ENCODE peak calls at places on chromosome 7, in ten cellular contexts. X is HEK293T, U is NCI-H1694, E is gastrocnemius medialis, D is IMR-90, P is A549, G is mammary epithelial cell, F is CD14-positive monocyte, K is NCI-H1105, M is stomach. H is an unnamed sample.

GRCh38 chr7:1106063-1106782 is 18.3 kb downstream of the GPER1 start:
- DNase-seq in X (no peak), U (no peak), E (no peak), D (no peak), P (no peak), G (no peak), F (no peak), K (no peak), M (no peak), H (no peak)

GRCh38 chr7:41438919-41439882 is 263.7 kb downstream of the INHBA start:
- DNase-seq in X (no peak), U (no peak), E (no peak), D (no peak), P (no peak), G (no peak), F (no peak), K (no peak), M (no peak), H (no peak)

GRCh38 chr7:124033093-124033806 is 383 bp upstream of the TMEM229A start:
- DNase-seq in X (peak), U (no peak), E (no peak), D (no peak), P (no peak), G (no peak), F (no peak), K (peak), M (peak), H (peak)

GRCh38 chr7:25090374-25090773 is 34.7 kb downstream of the CYCS start:
- DNase-seq in X (no peak), U (no peak), E (no peak), D (no peak), P (no peak), G (no peak), F (no peak), K (no peak), M (no peak), H (no peak)

GRCh38 chr7:4849390-4849789 is 12.4 kb downstream of the PAPOLB start:
- DNase-seq in X (no peak), U (no peak), E (no peak), D (peak), P (peak), G (peak), F (no peak), K (no peak), M (no peak), H (peak)

GRCh38 chr7:150842716-150843115 is 9.6 kb upstream of the AOC1 start:
- DNase-seq in X (no peak), U (no peak), E (no peak), D (no peak), P (no peak), G (no peak), F (no peak), K (no peak), M (no peak), H (no peak)

GRCh38 chr7:95317546-95317945 is 6.8 kb downstream of the PON1 start:
- DNase-seq in X (no peak), U (no peak), E (no peak), D (no peak), P (no peak), G (no peak), F (no peak), K (no peak), M (no peak), H (peak)

GRCh38 chr7:111750878-111751277 is 188.6 kb upstream of the IMMP2L start:
- DNase-seq in X (no peak), U (no peak), E (no peak), D (no peak), P (no peak), G (no peak), F (no peak), K (no peak), M (no peak), H (no peak)

GRCh38 chr7:64102656-64103400 is 57.6 kb downstream of the ZNF727 start:
- DNase-seq in X (no peak), U (no peak), E (no peak), D (no peak), P (no peak), G (no peak), F (no peak), K (no peak), M (no peak), H (no peak)

GRCh38 chr7:5420108-5420840 is 3.4 kb downstream of the TNRC18 start:
- DNase-seq in X (no peak), U (no peak), E (no peak), D (no peak), P (no peak), G (peak), F (no peak), K (no peak), M (peak), H (peak)

GRCh38 chr7:50662059-50662689 is 97.0 kb upstream of the DDC start:
- DNase-seq in X (no peak), U (no peak), E (no peak), D (no peak), P (no peak), G (peak), F (no peak), K (no peak), M (no peak), H (no peak)

GRCh38 chr7:147670759-147671158 is 919.8 kb upstream of the C7orf33 start:
- DNase-seq in X (no peak), U (no peak), E (no peak), D (no peak), P (no peak), G (no peak), F (no peak), K (no peak), M (no peak), H (no peak)

GRCh38 chr7:112202819-112203218 is 3.4 kb downstream of the DOCK4 start:
- DNase-seq in X (no peak), U (no peak), E (no peak), D (no peak), P (no peak), G (no peak), F (no peak), K (peak), M (peak), H (no peak)